ENCODE peak calls at places on chromosomes 7 and 10, in ten cellular contexts. One of them, this sample, is unnamed.

GRCh38 chr7:123754295-123754871 is 5.6 kb upstream of the WASL start:
- DNase-seq in NCI-H1417: no peak
- DNase-seq in psoas muscle: no peak
- DNase-seq in mucosa of gallbladder: no peak
- DNase-seq in occipital lobe: no peak
- DNase-seq in ureter: no peak
- DNase-seq in WTC11: no peak
- DNase-seq in posterior cingulate gyrus: no peak
- DNase-seq in ELR: no peak
- DNase-seq in choroid plexus epithelial cell: no peak
- DNase-seq in this sample: no peak

GRCh38 chr7:27185013-27185707 is at the start of gene HOXA11:
- DNase-seq in NCI-H1417: peak
- DNase-seq in occipital lobe: no peak
- DNase-seq in WTC11: no peak
- DNase-seq in psoas muscle: no peak
- DNase-seq in ELR: peak
- DNase-seq in posterior cingulate gyrus: peak
- DNase-seq in mucosa of gallbladder: no peak
- DNase-seq in choroid plexus epithelial cell: no peak
- DNase-seq in ureter: peak
- DNase-seq in this sample: peak

GRCh38 chr7:93719546-93719945 is 145.0 kb upstream of the CALCR start:
- DNase-seq in psoas muscle: no peak
- DNase-seq in mucosa of gallbladder: no peak
- DNase-seq in ELR: peak
- DNase-seq in occipital lobe: no peak
- DNase-seq in NCI-H1417: no peak
- DNase-seq in posterior cingulate gyrus: no peak
- DNase-seq in ureter: no peak
- DNase-seq in choroid plexus epithelial cell: peak
- DNase-seq in WTC11: no peak
- DNase-seq in this sample: no peak

GRCh38 chr10:103204353-103205255 is 11.5 kb upstream of the NT5C2 start:
- DNase-seq in posterior cingulate gyrus: no peak
- DNase-seq in NCI-H1417: peak
- DNase-seq in WTC11: peak
- DNase-seq in mucosa of gallbladder: peak
- DNase-seq in occipital lobe: no peak
- DNase-seq in psoas muscle: no peak
- DNase-seq in choroid plexus epithelial cell: peak
- DNase-seq in ureter: no peak
- DNase-seq in ELR: no peak
- DNase-seq in this sample: no peak

GRCh38 chr10:25263931-25264330 is 89.1 kb downstream of the GPR158 start:
- DNase-seq in ELR: no peak
- DNase-seq in posterior cingulate gyrus: no peak
- DNase-seq in occipital lobe: no peak
- DNase-seq in ureter: no peak
- DNase-seq in WTC11: no peak
- DNase-seq in mucosa of gallbladder: no peak
- DNase-seq in psoas muscle: no peak
- DNase-seq in choroid plexus epithelial cell: no peak
- DNase-seq in NCI-H1417: no peak
- DNase-seq in this sample: no peak

GRCh38 chr7:75989726-75990388 is 4.5 kb downstream of the TMEM120A start:
- DNase-seq in mucosa of gallbladder: no peak
- DNase-seq in occipital lobe: no peak
- DNase-seq in psoas muscle: peak
- DNase-seq in choroid plexus epithelial cell: no peak
- DNase-seq in ELR: no peak
- DNase-seq in ureter: no peak
- DNase-seq in posterior cingulate gyrus: no peak
- DNase-seq in NCI-H1417: no peak
- DNase-seq in WTC11: no peak
- DNase-seq in this sample: no peak

GRCh38 chr7:138164804-138165203 is 88.5 kb downstream of the AKR1D1 start:
- DNase-seq in ureter: no peak
- DNase-seq in choroid plexus epithelial cell: no peak
- DNase-seq in mucosa of gallbladder: no peak
- DNase-seq in WTC11: no peak
- DNase-seq in ELR: no peak
- DNase-seq in NCI-H1417: no peak
- DNase-seq in posterior cingulate gyrus: no peak
- DNase-seq in psoas muscle: no peak
- DNase-seq in occipital lobe: no peak
- DNase-seq in this sample: no peak

GRCh38 chr7:136956671-136957070 is 88.2 kb downstream of the CHRM2 start:
- DNase-seq in psoas muscle: no peak
- DNase-seq in ELR: no peak
- DNase-seq in ureter: no peak
- DNase-seq in NCI-H1417: no peak
- DNase-seq in WTC11: no peak
- DNase-seq in occipital lobe: no peak
- DNase-seq in posterior cingulate gyrus: no peak
- DNase-seq in choroid plexus epithelial cell: peak
- DNase-seq in mucosa of gallbladder: no peak
- DNase-seq in this sample: peak

GRCh38 chr7:117084286-117084685 is 131.0 kb downstream of the ST7 start:
- DNase-seq in mucosa of gallbladder: no peak
- DNase-seq in posterior cingulate gyrus: no peak
- DNase-seq in NCI-H1417: no peak
- DNase-seq in WTC11: no peak
- DNase-seq in ureter: no peak
- DNase-seq in psoas muscle: no peak
- DNase-seq in ELR: no peak
- DNase-seq in choroid plexus epithelial cell: no peak
- DNase-seq in occipital lobe: no peak
- DNase-seq in this sample: no peak

GRCh38 chr10:132509506-132510173 is 27.9 kb upstream of the INPP5A start:
- DNase-seq in WTC11: no peak
- DNase-seq in ureter: peak
- DNase-seq in NCI-H1417: no peak
- DNase-seq in psoas muscle: no peak
- DNase-seq in occipital lobe: no peak
- DNase-seq in ELR: no peak
- DNase-seq in mucosa of gallbladder: no peak
- DNase-seq in posterior cingulate gyrus: peak
- DNase-seq in choroid plexus epithelial cell: no peak
- DNase-seq in this sample: no peak

GRCh38 chr7:141128506-141128905 is 54.6 kb downstream of the TMEM178B start:
- DNase-seq in mucosa of gallbladder: no peak
- DNase-seq in psoas muscle: no peak
- DNase-seq in ureter: no peak
- DNase-seq in WTC11: no peak
- DNase-seq in posterior cingulate gyrus: no peak
- DNase-seq in occipital lobe: no peak
- DNase-seq in NCI-H1417: no peak
- DNase-seq in choroid plexus epithelial cell: no peak
- DNase-seq in ELR: no peak
- DNase-seq in this sample: no peak

GRCh38 chr10:77770868-77771175 is 133.2 kb upstream of the KCNMA1 start:
- DNase-seq in posterior cingulate gyrus: no peak
- DNase-seq in ureter: peak
- DNase-seq in mucosa of gallbladder: no peak
- DNase-seq in NCI-H1417: no peak
- DNase-seq in choroid plexus epithelial cell: no peak
- DNase-seq in psoas muscle: no peak
- DNase-seq in WTC11: no peak
- DNase-seq in ELR: no peak
- DNase-seq in occipital lobe: no peak
- DNase-seq in this sample: no peak

GRCh38 chr7:104986623-104987259 is 27.3 kb upstream of the KMT2E start:
- DNase-seq in psoas muscle: no peak
- DNase-seq in ELR: no peak
- DNase-seq in occipital lobe: no peak
- DNase-seq in mucosa of gallbladder: no peak
- DNase-seq in NCI-H1417: no peak
- DNase-seq in posterior cingulate gyrus: no peak
- DNase-seq in ureter: no peak
- DNase-seq in choroid plexus epithelial cell: no peak
- DNase-seq in WTC11: no peak
- DNase-seq in this sample: no peak

GRCh38 chr7:101557978-101558741 is 70.9 kb downstream of the MYL10 start:
- DNase-seq in psoas muscle: peak
- DNase-seq in ureter: peak
- DNase-seq in NCI-H1417: no peak
- DNase-seq in ELR: no peak
- DNase-seq in WTC11: no peak
- DNase-seq in posterior cingulate gyrus: peak
- DNase-seq in mucosa of gallbladder: no peak
- DNase-seq in choroid plexus epithelial cell: no peak
- DNase-seq in occipital lobe: no peak
- DNase-seq in this sample: no peak

GRCh38 chr10:110576220-110576619 is 8.7 kb downstream of the SMC3 start:
- DNase-seq in posterior cingulate gyrus: no peak
- DNase-seq in mucosa of gallbladder: no peak
- DNase-seq in choroid plexus epithelial cell: peak
- DNase-seq in ELR: peak
- DNase-seq in occipital lobe: no peak
- DNase-seq in WTC11: no peak
- DNase-seq in NCI-H1417: no peak
- DNase-seq in ureter: no peak
- DNase-seq in psoas muscle: no peak
- DNase-seq in this sample: peak

GRCh38 chr10:48895198-48895720 is 44.4 kb downstream of the LRRC18 start:
- DNase-seq in NCI-H1417: no peak
- DNase-seq in posterior cingulate gyrus: no peak
- DNase-seq in ureter: no peak
- DNase-seq in mucosa of gallbladder: no peak
- DNase-seq in choroid plexus epithelial cell: no peak
- DNase-seq in ELR: no peak
- DNase-seq in occipital lobe: no peak
- DNase-seq in WTC11: no peak
- DNase-seq in psoas muscle: no peak
- DNase-seq in this sample: no peak

GRCh38 chr7:92763636-92764423 is 72.5 kb downstream of the CDK6 start:
- DNase-seq in occipital lobe: no peak
- DNase-seq in ELR: peak
- DNase-seq in psoas muscle: no peak
- DNase-seq in choroid plexus epithelial cell: peak
- DNase-seq in ureter: no peak
- DNase-seq in WTC11: peak
- DNase-seq in NCI-H1417: peak
- DNase-seq in posterior cingulate gyrus: no peak
- DNase-seq in mucosa of gallbladder: peak
- DNase-seq in this sample: peak

GRCh38 chr7:98616381-98617050 is 569 bp upstream of the NPTX2 start:
- DNase-seq in WTC11: peak
- DNase-seq in occipital lobe: no peak
- DNase-seq in psoas muscle: no peak
- DNase-seq in choroid plexus epithelial cell: no peak
- DNase-seq in ureter: no peak
- DNase-seq in ELR: no peak
- DNase-seq in mucosa of gallbladder: no peak
- DNase-seq in NCI-H1417: no peak
- DNase-seq in posterior cingulate gyrus: peak
- DNase-seq in this sample: no peak

GRCh38 chr7:147483634-147484292 is 1106.8 kb upstream of the C7orf33 start:
- DNase-seq in ureter: no peak
- DNase-seq in NCI-H1417: peak
- DNase-seq in posterior cingulate gyrus: peak
- DNase-seq in occipital lobe: no peak
- DNase-seq in ELR: peak
- DNase-seq in psoas muscle: no peak
- DNase-seq in WTC11: no peak
- DNase-seq in choroid plexus epithelial cell: no peak
- DNase-seq in mucosa of gallbladder: no peak
- DNase-seq in this sample: no peak

GRCh38 chr10:75922435-75922834 is 491.0 kb downstream of the LRMDA start:
- DNase-seq in psoas muscle: no peak
- DNase-seq in ureter: no peak
- DNase-seq in occipital lobe: no peak
- DNase-seq in ELR: no peak
- DNase-seq in WTC11: no peak
- DNase-seq in mucosa of gallbladder: no peak
- DNase-seq in choroid plexus epithelial cell: peak
- DNase-seq in NCI-H1417: no peak
- DNase-seq in posterior cingulate gyrus: no peak
- DNase-seq in this sample: no peak

GRCh38 chr7:146119016-146119415 is 2.4 kb downstream of the CNTNAP2 start:
- DNase-seq in occipital lobe: no peak
- DNase-seq in psoas muscle: no peak
- DNase-seq in NCI-H1417: no peak
- DNase-seq in WTC11: no peak
- DNase-seq in ureter: no peak
- DNase-seq in choroid plexus epithelial cell: peak
- DNase-seq in ELR: no peak
- DNase-seq in mucosa of gallbladder: no peak
- DNase-seq in posterior cingulate gyrus: no peak
- DNase-seq in this sample: no peak

GRCh38 chr10:29392376-29393021 is 103.6 kb downstream of the LYZL1 start:
- DNase-seq in occipital lobe: no peak
- DNase-seq in NCI-H1417: peak
- DNase-seq in psoas muscle: no peak
- DNase-seq in ureter: no peak
- DNase-seq in mucosa of gallbladder: peak
- DNase-seq in choroid plexus epithelial cell: peak
- DNase-seq in WTC11: peak
- DNase-seq in posterior cingulate gyrus: no peak
- DNase-seq in ELR: peak
- DNase-seq in this sample: peak

GRCh38 chr10:35394411-35394851 is 58.1 kb downstream of the CCNY start:
- DNase-seq in psoas muscle: no peak
- DNase-seq in choroid plexus epithelial cell: no peak
- DNase-seq in mucosa of gallbladder: peak
- DNase-seq in ELR: no peak
- DNase-seq in ureter: no peak
- DNase-seq in NCI-H1417: no peak
- DNase-seq in WTC11: no peak
- DNase-seq in occipital lobe: no peak
- DNase-seq in posterior cingulate gyrus: no peak
- DNase-seq in this sample: no peak

GRCh38 chr7:140317597-140317996 is 80.7 kb downstream of the SLC37A3 start:
- DNase-seq in mucosa of gallbladder: no peak
- DNase-seq in NCI-H1417: no peak
- DNase-seq in WTC11: no peak
- DNase-seq in choroid plexus epithelial cell: no peak
- DNase-seq in posterior cingulate gyrus: peak
- DNase-seq in ELR: no peak
- DNase-seq in psoas muscle: no peak
- DNase-seq in occipital lobe: no peak
- DNase-seq in ureter: no peak
- DNase-seq in this sample: no peak

GRCh38 chr10:3622845-3623621 is 162.0 kb downstream of the KLF6 start:
- DNase-seq in psoas muscle: no peak
- DNase-seq in posterior cingulate gyrus: no peak
- DNase-seq in ureter: no peak
- DNase-seq in ELR: peak
- DNase-seq in choroid plexus epithelial cell: peak
- DNase-seq in NCI-H1417: no peak
- DNase-seq in WTC11: no peak
- DNase-seq in mucosa of gallbladder: no peak
- DNase-seq in occipital lobe: no peak
- DNase-seq in this sample: no peak

GRCh38 chr7:114760477-114760876 is 161.4 kb upstream of the MDFIC start:
- DNase-seq in psoas muscle: no peak
- DNase-seq in ureter: no peak
- DNase-seq in ELR: no peak
- DNase-seq in mucosa of gallbladder: no peak
- DNase-seq in NCI-H1417: no peak
- DNase-seq in occipital lobe: no peak
- DNase-seq in choroid plexus epithelial cell: no peak
- DNase-seq in WTC11: no peak
- DNase-seq in posterior cingulate gyrus: no peak
- DNase-seq in this sample: no peak

GRCh38 chr7:28956608-28957063 is 1.5 kb downstream of the TRIL start:
- DNase-seq in occipital lobe: no peak
- DNase-seq in choroid plexus epithelial cell: peak
- DNase-seq in mucosa of gallbladder: peak
- DNase-seq in ELR: no peak
- DNase-seq in ureter: peak
- DNase-seq in WTC11: peak
- DNase-seq in posterior cingulate gyrus: peak
- DNase-seq in psoas muscle: peak
- DNase-seq in NCI-H1417: peak
- DNase-seq in this sample: peak

GRCh38 chr10:11358046-11358445 is 253.4 kb downstream of the USP6NL start:
- DNase-seq in ELR: no peak
- DNase-seq in mucosa of gallbladder: no peak
- DNase-seq in occipital lobe: no peak
- DNase-seq in ureter: no peak
- DNase-seq in psoas muscle: no peak
- DNase-seq in posterior cingulate gyrus: no peak
- DNase-seq in choroid plexus epithelial cell: no peak
- DNase-seq in NCI-H1417: no peak
- DNase-seq in WTC11: no peak
- DNase-seq in this sample: no peak